ENCODE peak calls at places on chromosomes 16 and 17, in four cellular contexts. U, C, H and E are unnamed samples.

GRCh38 chr16:50303605-50304466 is 37.5 kb downstream of the ADCY7 start:
- DNase-seq in U (no peak), C (no peak), H (peak; percentile 28), E (no peak)

GRCh38 chr16:89841275-89841674 is 13.0 kb downstream of the SPIRE2 start:
- DNase-seq in U (no peak), C (no peak), H (no peak), E (no peak)

GRCh38 chr17:12512712-12513355 is 152.9 kb upstream of the MYOCD start:
- DNase-seq in U (no peak), C (no peak), H (peak; percentile 21), E (no peak)

GRCh38 chr17:80959330-80960036 is 32.2 kb upstream of the CHMP6 start:
- DNase-seq in U (peak; percentile 88), C (no peak), H (no peak), E (peak; percentile 53)

GRCh38 chr17:60602385-60602742 is 2.4 kb downstream of the PPM1D start:
- DNase-seq in U (no peak), C (no peak), H (peak; percentile 48), E (no peak)

GRCh38 chr16:85307552-85308364 is 195.5 kb upstream of the CIBAR2 start:
- DNase-seq in U (no peak), C (no peak), H (no peak), E (no peak)

GRCh38 chr17:55005520-55005919 is 37.0 kb downstream of the STXBP4 start:
- DNase-seq in U (no peak), C (peak; percentile 15), H (peak; percentile 26), E (no peak)

GRCh38 chr17:68821860-68822693 is 133.1 kb downstream of the ABCA8 start:
- DNase-seq in U (no peak), C (peak; percentile 85), H (peak; percentile 88), E (no peak)

GRCh38 chr16:53643474-53643873 is 60.2 kb downstream of the RPGRIP1L start:
- DNase-seq in U (no peak), C (no peak), H (no peak), E (no peak)

GRCh38 chr17:18191967-18192366 is 8.3 kb downstream of the ALKBH5 start:
- DNase-seq in U (no peak), C (no peak), H (peak; percentile 20), E (no peak)

GRCh38 chr17:12627776-12628491 is 37.8 kb upstream of the MYOCD start:
- DNase-seq in U (no peak), C (no peak), H (peak; percentile 89), E (no peak)

GRCh38 chr16:79899316-79900110 is 299.0 kb upstream of the MAF start:
- DNase-seq in U (no peak), C (no peak), H (no peak), E (no peak)

GRCh38 chr16:50351952-50352351 is 16.8 kb downstream of the BRD7 start:
- DNase-seq in U (no peak), C (no peak), H (no peak), E (no peak)

GRCh38 chr16:78108451-78108850 is 9.0 kb downstream of the WWOX start:
- DNase-seq in U (no peak), C (no peak), H (no peak), E (no peak)

GRCh38 chr16:83842755-83843507 is 35.2 kb downstream of the HSBP1 start:
- DNase-seq in U (no peak), C (no peak), H (peak; percentile 74), E (no peak)

GRCh38 chr17:50257574-50258224 is 16.6 kb upstream of the TMEM92 start:
- DNase-seq in U (no peak), C (no peak), H (no peak), E (no peak)

GRCh38 chr17:76943202-76943601 is 75.0 kb downstream of the MGAT5B start:
- DNase-seq in U (no peak), C (no peak), H (no peak), E (no peak)

GRCh38 chr17:14310101-14310500 is 9.2 kb downstream of the HS3ST3B1 start:
- DNase-seq in U (no peak), C (no peak), H (no peak), E (no peak)

GRCh38 chr17:50153650-50154575 is 3.4 kb upstream of the PPP1R9B start:
- DNase-seq in U (peak; percentile 79), C (peak; percentile 74), H (no peak), E (peak; percentile 47)

GRCh38 chr17:80605326-80606066 is 60.9 kb downstream of the RPTOR start:
- DNase-seq in U (no peak), C (peak; percentile 90), H (no peak), E (no peak)

GRCh38 chr17:74528491-74529199 is 2.6 kb downstream of the CD300LB start:
- DNase-seq in U (no peak), C (no peak), H (no peak), E (no peak)

GRCh38 chr17:5500247-5500803 is 14.0 kb downstream of the MIS12 start:
- DNase-seq in U (no peak), C (no peak), H (peak; percentile 36), E (no peak)
- H3K27ac ChIP-seq in U (no peak overlapping the region), C (no peak overlapping the region), H (no peak overlapping the region), E (peak overlapping the region; percentile 34)

GRCh38 chr17:17028059-17028877 is 14.0 kb upstream of the MPRIP start:
- DNase-seq in U (peak; percentile 77), C (peak; percentile 99), H (peak; percentile 48), E (peak; percentile 54)
- H3K4me3 ChIP-seq in U (no peak overlapping the region), C (no peak overlapping the region), H (peak overlapping the region; percentile 12), E (no peak overlapping the region)

DNA sequence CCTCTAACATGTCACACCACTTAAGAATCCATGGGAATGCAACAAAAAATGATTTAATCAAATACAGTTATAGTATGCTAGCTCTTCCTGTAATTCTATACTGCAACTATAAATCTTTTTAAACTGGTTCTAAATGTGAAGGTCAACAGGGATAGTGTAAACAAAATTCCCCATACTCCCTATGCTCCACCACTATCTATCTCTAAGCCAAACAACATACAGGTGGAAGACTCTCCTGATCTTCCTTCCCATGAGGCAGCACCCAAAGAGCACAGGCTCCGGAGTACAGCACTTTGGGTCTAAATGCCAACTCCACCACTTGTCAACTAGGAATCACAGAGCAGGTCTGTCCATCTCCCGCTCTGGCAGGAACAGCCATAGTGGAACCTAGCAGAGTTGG is 4.3 kb downstream of the XPO6 start:
- DNase-seq in U (no peak), C (no peak), H (no peak), E (no peak)
- H3K4me1 ChIP-seq in U (peaks cover 41% of the 10 kb centered on the region), C (peaks cover 19% of the 10 kb centered on the region), H (peaks cover 10% of the 10 kb centered on the region), E (no peaks in the 10 kb centered on the region)

GRCh38 chr17:82106697-82107305 is 8.8 kb upstream of the FASN start:
- DNase-seq in U (peak; percentile 17), C (no peak), H (no peak), E (no peak)

GRCh38 chr17:82105882-82106696 is 8.1 kb upstream of the FASN start:
- DNase-seq in U (no peak), C (peak; percentile 81), H (peak; percentile 80), E (peak; percentile 91)

GRCh38 chr17:82103588-82104451 is 5.8 kb upstream of the FASN start:
- DNase-seq in U (no peak), C (no peak), H (no peak), E (peak; percentile 93)

GRCh38 chr17:82105417-82105881 is 7.4 kb upstream of the FASN start:
- DNase-seq in U (no peak), C (no peak), H (no peak), E (no peak)

DNA sequence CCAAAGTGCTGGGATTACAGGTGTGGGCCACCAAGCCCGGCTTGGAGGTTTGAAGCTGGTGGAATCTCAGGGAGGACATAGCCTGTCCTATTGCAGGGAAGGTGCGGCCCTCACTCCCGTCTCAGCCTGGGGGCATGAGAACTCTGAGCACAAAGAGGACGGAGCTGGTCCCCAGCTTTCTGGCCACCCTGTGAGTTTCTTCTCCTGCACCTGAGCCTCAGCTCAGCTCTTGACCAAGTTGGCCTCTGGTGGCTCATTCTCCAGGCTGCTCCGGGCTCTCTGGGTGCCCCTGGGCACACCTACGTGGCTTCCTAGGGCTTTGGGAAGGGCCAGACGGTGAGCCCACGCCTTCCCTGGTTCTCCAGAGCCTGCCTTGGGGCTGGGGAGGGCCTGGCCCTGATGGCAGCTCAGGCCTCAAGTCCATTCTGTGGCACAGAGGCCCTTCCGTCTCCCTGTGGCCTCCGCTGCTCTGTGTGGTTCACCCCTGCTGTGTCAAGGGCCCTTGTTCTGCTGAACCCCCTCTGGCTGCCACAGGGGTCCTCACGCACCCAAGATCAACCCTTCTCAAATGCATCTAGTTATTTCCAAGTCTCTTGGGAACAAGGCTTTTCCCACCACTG is 6.9 kb upstream of the FASN start:
- DNase-seq in U (no peak), C (no peak), H (no peak), E (no peak)
- H3K27ac ChIP-seq in U (no peak overlapping the region), C (no peak overlapping the region), H (no peak overlapping the region), E (peak overlapping the region; percentile 98)

GRCh38 chr17:1762906-1763829 is 1.3 kb downstream of the SERPINF1 start:
- DNase-seq in U (peak; percentile 46), C (no peak), H (peak; percentile 37), E (peak; percentile 57)

GRCh38 chr17:1765576-1765975 is 3.7 kb downstream of the SERPINF1 start:
- DNase-seq in U (no peak), C (no peak), H (no peak), E (no peak)

GRCh38 chr17:1764274-1764673 is 2.4 kb downstream of the SERPINF1 start:
- DNase-seq in U (peak; percentile 74), C (peak; percentile 88), H (peak; percentile 85), E (peak; percentile 79)

GRCh38 chr17:1767358-1767757 is 5.5 kb downstream of the SERPINF1 start:
- DNase-seq in U (no peak), C (no peak), H (no peak), E (no peak)

DNA sequence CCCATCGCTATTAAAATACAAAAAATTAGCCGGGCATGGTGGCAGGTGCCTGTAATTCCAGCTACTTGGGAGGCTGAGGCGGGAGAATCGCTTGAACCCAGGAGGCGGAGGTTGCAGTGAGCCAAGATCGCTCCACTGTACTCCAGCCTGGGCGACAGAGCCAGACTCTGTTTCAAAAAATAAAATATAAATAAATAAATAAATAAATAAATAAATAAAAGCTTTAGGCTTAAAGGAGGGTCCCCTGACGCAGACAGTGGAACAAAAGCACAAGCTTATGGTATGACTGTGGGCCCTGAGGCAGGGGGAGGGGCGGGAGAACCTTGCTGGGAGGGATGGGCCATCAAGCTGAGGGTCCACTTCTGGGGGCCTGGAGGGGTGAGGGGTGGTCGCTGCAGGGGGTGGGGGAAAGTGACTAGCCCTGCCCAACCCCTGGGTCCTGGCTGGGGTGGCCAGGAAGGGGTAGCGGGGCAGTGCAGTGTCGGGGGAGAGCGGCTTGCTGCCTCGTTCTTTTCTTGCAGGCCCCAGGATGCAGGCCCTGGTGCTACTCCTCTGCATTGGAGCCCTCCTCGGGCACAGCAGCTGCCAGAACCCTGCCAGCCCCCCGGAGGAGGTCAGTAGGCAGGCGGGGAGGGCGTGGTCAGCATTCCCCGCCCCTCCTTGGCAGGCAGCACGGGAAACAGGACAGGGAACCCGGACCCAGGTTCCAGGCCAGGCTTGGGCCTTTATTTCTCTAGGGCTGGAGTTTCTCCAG is 4.7 kb downstream of the SERPINF1 start:
- DNase-seq in U (no peak), C (no peak), H (no peak), E (no peak)
- H3K4me3 ChIP-seq in U (no peak overlapping the region), C (no peak overlapping the region), H (no peak overlapping the region), E (no peak overlapping the region)

DNA sequence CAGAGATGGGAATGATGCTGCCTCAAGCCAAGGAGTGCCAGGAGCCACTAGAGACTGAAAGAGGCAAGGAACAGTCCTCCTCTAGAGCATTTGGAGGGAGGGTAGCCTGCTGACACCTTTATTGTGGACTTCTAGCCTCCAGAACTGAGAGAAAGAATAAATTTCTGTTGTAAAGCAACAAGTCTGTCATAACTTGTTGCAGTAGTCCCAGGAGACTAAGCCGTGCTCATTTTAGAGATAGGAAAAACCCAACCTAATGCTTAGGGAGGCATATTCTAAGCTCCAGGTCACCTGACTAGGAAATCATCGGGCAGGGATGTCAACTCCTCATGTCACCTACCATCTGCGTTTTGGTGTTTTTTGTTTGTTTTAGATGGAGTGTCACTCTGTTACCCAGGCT is 345.4 kb upstream of the EEF2KMT start:
- DNase-seq in U (no peak), C (no peak), H (no peak), E (no peak)
- H3K4me1 ChIP-seq in U (no peaks in the 10 kb centered on the region), C (no peaks in the 10 kb centered on the region), H (no peaks in the 10 kb centered on the region), E (no peaks in the 10 kb centered on the region)